ENCODE peak calls at places on chromosomes 16 and 17, in four cellular contexts. One of them, this sample, is unnamed.
A peak's percentile ranks its signal among the peaks of the same experiment; 100 is the strongest.

GRCh38 chr16:46822270-46822669 is 8.7 kb downstream of the C16orf87 start:
- DNase-seq in GM12865: peak; percentile 83
- DNase-seq in AG10803: peak; percentile 51
- DNase-seq in mammary epithelial cell: peak; percentile 46
- DNase-seq in this sample: no peak

GRCh38 chr16:9254863-9255262 is 163.4 kb downstream of the HAPSTR1 start:
- DNase-seq in AG10803: no peak
- DNase-seq in GM12865: no peak
- DNase-seq in mammary epithelial cell: no peak
- DNase-seq in this sample: no peak

GRCh38 chr17:67615011-67615561 is 102.7 kb upstream of the NOL11 start:
- DNase-seq in AG10803: no peak
- DNase-seq in mammary epithelial cell: peak; percentile 9
- DNase-seq in GM12865: no peak
- DNase-seq in this sample: no peak

GRCh38 chr17:41730479-41730878 is 4.0 kb downstream of the HAP1 start:
- DNase-seq in GM12865: no peak
- DNase-seq in AG10803: no peak
- DNase-seq in mammary epithelial cell: no peak
- DNase-seq in this sample: no peak

GRCh38 chr17:52885882-52886281 is 727.4 kb upstream of the CA10 start:
- DNase-seq in GM12865: no peak
- DNase-seq in mammary epithelial cell: no peak
- DNase-seq in AG10803: no peak
- DNase-seq in this sample: no peak

GRCh38 chr16:56608043-56608875 is at the start of gene MT2A:
- DNase-seq in AG10803: peak; percentile 97
- DNase-seq in GM12865: peak; percentile 95
- DNase-seq in mammary epithelial cell: peak; percentile 97
- DNase-seq in this sample: peak; percentile 84

GRCh38 chr16:29824589-29825144 is 4.4 kb downstream of the MVP start:
- DNase-seq in mammary epithelial cell: peak; percentile 48
- DNase-seq in AG10803: peak; percentile 81
- DNase-seq in GM12865: no peak
- DNase-seq in this sample: no peak

GRCh38 chr16:22318690-22319358 is 21.6 kb downstream of the POLR3E start:
- DNase-seq in mammary epithelial cell: peak; percentile 28
- DNase-seq in AG10803: peak; percentile 40
- DNase-seq in GM12865: peak; percentile 50
- DNase-seq in this sample: peak; percentile 27

GRCh38 chr17:14488958-14489550 is 188.2 kb downstream of the HS3ST3B1 start:
- DNase-seq in mammary epithelial cell: no peak
- DNase-seq in AG10803: no peak
- DNase-seq in GM12865: no peak
- DNase-seq in this sample: no peak

GRCh38 chr16:77143364-77143763 is 47.6 kb upstream of the MON1B start:
- DNase-seq in GM12865: no peak
- DNase-seq in mammary epithelial cell: no peak
- DNase-seq in AG10803: no peak
- DNase-seq in this sample: no peak

GRCh38 chr17:81076097-81076754 is 41.3 kb downstream of the BAIAP2 start:
- DNase-seq in AG10803: no peak
- DNase-seq in mammary epithelial cell: no peak
- DNase-seq in GM12865: no peak
- DNase-seq in this sample: no peak

GRCh38 chr16:56866955-56867830 is 2.2 kb downstream of the SLC12A3 start:
- DNase-seq in mammary epithelial cell: peak; percentile 19
- DNase-seq in GM12865: peak; percentile 78
- DNase-seq in AG10803: peak; percentile 75
- DNase-seq in this sample: no peak

GRCh38 chr16:15434079-15434424 is 336 bp upstream of the BMERB1 start:
- DNase-seq in GM12865: no peak
- DNase-seq in mammary epithelial cell: no peak
- DNase-seq in AG10803: no peak
- DNase-seq in this sample: no peak

GRCh38 chr17:80762076-80762475 is 217.4 kb downstream of the RPTOR start:
- DNase-seq in GM12865: no peak
- DNase-seq in AG10803: no peak
- DNase-seq in mammary epithelial cell: no peak
- DNase-seq in this sample: peak; percentile 50

GRCh38 chr17:74446551-74447500 is 14.9 kb downstream of the GPRC5C start:
- DNase-seq in GM12865: no peak
- DNase-seq in mammary epithelial cell: peak; percentile 19
- DNase-seq in AG10803: no peak
- DNase-seq in this sample: no peak

GRCh38 chr17:79728908-79729471 is 1.8 kb upstream of the ENPP7 start:
- DNase-seq in AG10803: no peak
- DNase-seq in mammary epithelial cell: no peak
- DNase-seq in GM12865: no peak
- DNase-seq in this sample: no peak

GRCh38 chr17:60529806-60530205 is 3.8 kb upstream of the APPBP2 start:
- DNase-seq in GM12865: no peak
- DNase-seq in AG10803: no peak
- DNase-seq in mammary epithelial cell: peak; percentile 72
- DNase-seq in this sample: no peak

GRCh38 chr16:4409081-4409932 is 7.1 kb downstream of the CORO7 start:
- DNase-seq in GM12865: no peak
- DNase-seq in mammary epithelial cell: peak; percentile 44
- DNase-seq in AG10803: no peak
- DNase-seq in this sample: no peak

GRCh38 chr16:966505-966904 is 4.3 kb downstream of the LMF1 start:
- DNase-seq in mammary epithelial cell: no peak
- DNase-seq in GM12865: no peak
- DNase-seq in AG10803: no peak
- DNase-seq in this sample: no peak

GRCh38 chr16:77943770-77944169 is 78.6 kb upstream of the CLEC3A start:
- DNase-seq in GM12865: no peak
- DNase-seq in mammary epithelial cell: no peak
- DNase-seq in AG10803: no peak
- DNase-seq in this sample: no peak

GRCh38 chr17:29124931-29125270 is 55.3 kb downstream of the MYO18A start:
- DNase-seq in AG10803: no peak
- DNase-seq in mammary epithelial cell: no peak
- DNase-seq in GM12865: no peak
- DNase-seq in this sample: no peak

GRCh38 chr17:29215717-29216116 is 30.9 kb upstream of the CRYBA1 start:
- DNase-seq in GM12865: peak; percentile 51
- DNase-seq in AG10803: peak; percentile 33
- DNase-seq in mammary epithelial cell: peak; percentile 78
- DNase-seq in this sample: no peak

GRCh38 chr17:79078476-79079190 is 4.0 kb downstream of the ENGASE start:
- DNase-seq in AG10803: no peak
- DNase-seq in GM12865: no peak
- DNase-seq in mammary epithelial cell: no peak
- DNase-seq in this sample: no peak

GRCh38 chr17:40961586-40961985 is 5.2 kb downstream of the KRT39 start:
- DNase-seq in GM12865: no peak
- DNase-seq in AG10803: no peak
- DNase-seq in mammary epithelial cell: no peak
- DNase-seq in this sample: no peak

DNA sequence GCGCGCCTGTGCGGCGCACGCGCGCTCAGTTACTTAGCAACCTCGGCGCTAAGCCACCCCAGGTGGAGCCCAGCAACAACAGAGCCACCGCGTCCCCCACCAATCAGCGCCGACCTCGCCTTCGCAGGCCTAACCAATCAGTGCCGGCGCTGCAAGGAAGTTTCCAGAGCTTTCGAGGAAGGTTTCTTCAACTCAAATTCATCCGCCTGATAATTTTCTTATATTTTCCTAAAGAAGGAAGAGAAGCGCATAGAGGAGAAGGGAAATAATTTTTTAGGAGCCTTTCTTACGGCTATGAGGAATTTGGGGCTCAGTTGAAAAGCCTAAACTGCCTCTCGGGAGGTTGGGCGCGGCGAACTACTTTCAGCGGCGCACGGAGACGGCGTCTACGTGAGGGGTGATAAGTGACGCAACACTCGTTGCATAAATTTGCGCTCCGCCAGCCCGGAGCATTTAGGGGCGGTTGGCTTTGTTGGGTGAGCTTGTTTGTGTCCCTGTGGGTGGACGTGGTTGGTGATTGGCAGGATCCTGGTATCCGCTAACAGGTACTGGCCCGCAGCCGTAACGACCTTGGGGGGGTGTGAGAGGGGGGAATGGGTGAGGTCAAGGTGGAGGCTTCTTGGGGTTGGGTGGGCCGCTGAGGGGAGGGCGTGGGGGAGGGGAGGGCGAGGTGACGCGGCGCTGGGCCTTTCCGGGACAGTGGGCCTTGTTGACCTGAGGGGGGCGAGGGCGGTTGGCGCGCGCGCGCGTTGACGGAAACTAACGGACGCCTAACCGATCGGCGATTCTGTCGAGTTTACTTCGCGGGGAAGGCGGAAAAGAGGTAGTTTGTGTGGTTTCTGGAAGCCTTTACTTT is at the start of gene UBB:
- DNase-seq in AG10803: peak; percentile 99
- DNase-seq in mammary epithelial cell: peak; percentile 97
- DNase-seq in GM12865: peak; percentile 99
- DNase-seq in this sample: peak; percentile 96
- TF ChIP-seq CTCF in AG10803: no peak
- TF ChIP-seq CTCF in mammary epithelial cell: no peak
- TF ChIP-seq CTCF in GM12865: peak; percentile 23
- TF ChIP-seq CTCF in this sample: peak; percentile 29

GRCh38 chr16:85579199-85579598 is 33.9 kb upstream of the GSE1 start:
- DNase-seq in AG10803: no peak
- DNase-seq in mammary epithelial cell: no peak
- DNase-seq in GM12865: no peak
- DNase-seq in this sample: no peak
- TF ChIP-seq CTCF in AG10803: no peak
- TF ChIP-seq CTCF in mammary epithelial cell: no peak
- TF ChIP-seq CTCF in GM12865: no peak
- TF ChIP-seq CTCF in this sample: no peak

DNA sequence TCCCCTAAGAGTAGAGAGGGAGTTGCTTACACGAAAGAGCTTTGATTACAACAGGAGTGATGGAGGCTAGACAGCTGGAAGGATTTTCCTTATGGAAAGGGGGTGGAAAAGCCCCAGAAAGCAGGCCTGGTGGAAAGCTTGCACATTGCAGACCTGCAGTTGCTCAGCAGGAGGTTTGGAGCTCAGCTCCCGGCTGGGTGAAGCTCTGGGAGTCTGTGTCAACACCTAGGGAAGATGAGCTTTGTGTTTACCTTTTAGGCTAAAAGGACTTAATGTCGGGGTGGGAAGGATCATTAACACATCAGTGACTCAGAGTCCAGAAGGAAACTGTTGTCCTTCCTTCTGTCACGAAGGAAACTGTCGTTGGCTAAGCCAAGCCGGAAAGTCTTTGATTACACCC is 48.1 kb downstream of the RAP1GAP2 start:
- DNase-seq in AG10803: no peak
- DNase-seq in GM12865: no peak
- DNase-seq in mammary epithelial cell: no peak
- DNase-seq in this sample: no peak
- TF ChIP-seq CTCF in AG10803: no peak
- TF ChIP-seq CTCF in GM12865: no peak
- TF ChIP-seq CTCF in mammary epithelial cell: no peak
- TF ChIP-seq CTCF in this sample: peak; percentile 22

DNA sequence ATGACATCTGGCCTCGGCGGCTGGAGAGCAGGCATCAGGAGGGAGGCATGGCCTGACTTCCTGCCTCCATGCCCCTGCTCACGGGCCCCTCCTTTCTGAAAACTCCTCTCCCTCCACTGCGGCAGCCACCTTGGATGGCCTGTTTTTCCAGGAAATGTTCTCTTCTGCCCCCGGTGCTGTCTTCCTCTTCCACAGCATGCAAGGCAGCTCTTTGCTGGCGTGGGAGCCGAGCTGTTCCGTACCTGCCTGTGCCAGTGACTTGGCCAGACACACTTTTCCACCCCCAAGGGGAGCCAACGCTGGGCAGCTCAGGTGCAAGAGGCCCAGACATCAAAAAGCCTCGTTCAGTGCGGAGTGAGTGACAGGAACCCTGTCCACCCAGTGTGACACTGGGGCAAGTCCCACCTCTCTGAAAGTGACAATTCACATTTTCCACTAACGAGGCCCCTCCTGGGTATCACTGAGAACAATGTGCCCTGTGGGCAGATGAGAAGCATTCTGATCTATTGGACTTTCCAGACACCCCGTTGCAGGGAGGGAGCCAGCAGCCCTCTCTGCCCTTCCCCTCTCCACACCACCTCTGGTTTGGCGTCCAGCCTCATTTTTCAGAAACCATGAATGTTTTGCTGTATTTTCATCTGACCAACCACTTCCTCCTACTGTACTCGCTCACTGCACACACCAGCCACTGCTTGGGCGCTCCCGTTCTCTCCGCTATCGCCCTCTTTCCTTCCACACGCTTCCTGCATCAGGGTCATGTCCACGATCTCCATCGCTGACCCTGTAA is 31.1 kb downstream of the NSMCE1 start:
- DNase-seq in AG10803: peak; percentile 38
- DNase-seq in GM12865: peak; percentile 76
- DNase-seq in mammary epithelial cell: no peak
- DNase-seq in this sample: no peak
- TF ChIP-seq CTCF in AG10803: no peak
- TF ChIP-seq CTCF in GM12865: no peak
- TF ChIP-seq CTCF in mammary epithelial cell: no peak
- TF ChIP-seq CTCF in this sample: no peak

GRCh38 chr17:59392973-59393679 is 61.7 kb downstream of the YPEL2 start:
- DNase-seq in mammary epithelial cell: no peak
- DNase-seq in AG10803: no peak
- DNase-seq in GM12865: no peak
- DNase-seq in this sample: no peak
- TF ChIP-seq CTCF in mammary epithelial cell: no peak
- TF ChIP-seq CTCF in AG10803: no peak
- TF ChIP-seq CTCF in GM12865: no peak
- TF ChIP-seq CTCF in this sample: no peak

GRCh38 chr17:48102700-48103378 is 1.6 kb upstream of the CBX1 start:
- DNase-seq in GM12865: no peak
- DNase-seq in AG10803: no peak
- DNase-seq in mammary epithelial cell: no peak
- DNase-seq in this sample: no peak

GRCh38 chr17:48103379-48103715 is 2.1 kb upstream of the CBX1 start:
- DNase-seq in GM12865: no peak
- DNase-seq in AG10803: no peak
- DNase-seq in mammary epithelial cell: no peak
- DNase-seq in this sample: no peak

GRCh38 chr17:48101012-48101720 is at the start of gene CBX1:
- DNase-seq in GM12865: peak; percentile 99
- DNase-seq in AG10803: peak; percentile 93
- DNase-seq in mammary epithelial cell: peak; percentile 92
- DNase-seq in this sample: peak; percentile 97

GRCh38 chr17:48100160-48100559 is 1.1 kb downstream of the CBX1 start:
- DNase-seq in AG10803: peak; percentile 73
- DNase-seq in GM12865: no peak
- DNase-seq in mammary epithelial cell: peak; percentile 63
- DNase-seq in this sample: no peak

DNA sequence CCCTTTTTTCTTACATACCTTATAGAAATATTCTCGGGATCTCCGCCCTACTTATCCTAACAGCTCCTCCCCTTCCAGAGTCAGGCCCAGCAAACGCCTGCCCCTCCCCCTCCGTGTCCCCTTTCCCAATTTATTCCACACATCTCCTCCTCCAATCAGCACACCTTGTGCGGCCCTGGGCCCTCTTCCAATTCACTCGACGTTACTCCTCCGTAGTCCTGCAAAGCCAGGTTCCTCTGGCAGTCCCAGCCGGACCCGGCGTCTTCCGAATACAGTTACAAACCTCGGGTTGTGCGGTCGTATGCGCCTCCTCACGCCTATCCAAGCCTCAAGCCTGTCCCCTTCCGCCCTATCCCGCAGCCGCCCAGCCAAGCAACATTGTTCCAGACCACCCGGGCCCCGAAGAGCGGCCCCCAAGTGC is 677 bp downstream of the CBX1 start:
- DNase-seq in mammary epithelial cell: peak; percentile 66
- DNase-seq in GM12865: no peak
- DNase-seq in AG10803: peak; percentile 47
- DNase-seq in this sample: peak; percentile 73
- TF ChIP-seq CTCF in mammary epithelial cell: no peak
- TF ChIP-seq CTCF in GM12865: no peak
- TF ChIP-seq CTCF in AG10803: no peak
- TF ChIP-seq CTCF in this sample: no peak